ENCODE peak calls at places on chromosomes 12 and 14, in nine cellular contexts. One of them, this sample, is unnamed. For H3K9me3, the result is how much of the 10 kb centered on the place peaks cover.

GRCh38 chr12:24852420-24852819 is 96.5 kb downstream of the BCAT1 start:
- DNase-seq in A549: no peak
- DNase-seq in astrocyte: no peak
- DNase-seq in IMR-90: no peak
- DNase-seq in tibial artery: no peak
- DNase-seq in tibial nerve: no peak
- DNase-seq in ovary: no peak
- DNase-seq in mucosa of descending colon: no peak
- DNase-seq in CD8-positive, alpha-beta T cell: no peak
- DNase-seq in this sample: no peak

GRCh38 chr14:88256997-88257755 is 65.9 kb downstream of the KCNK10 start:
- DNase-seq in A549: no peak
- DNase-seq in astrocyte: no peak
- DNase-seq in IMR-90: no peak
- DNase-seq in tibial artery: no peak
- DNase-seq in tibial nerve: no peak
- DNase-seq in ovary: no peak
- DNase-seq in mucosa of descending colon: no peak
- DNase-seq in CD8-positive, alpha-beta T cell: no peak
- DNase-seq in this sample: no peak

GRCh38 chr12:127780881-127781280 is 486.1 kb upstream of the TMEM132C start:
- DNase-seq in A549: no peak
- DNase-seq in astrocyte: no peak
- DNase-seq in IMR-90: no peak
- DNase-seq in tibial artery: no peak
- DNase-seq in tibial nerve: no peak
- DNase-seq in ovary: no peak
- DNase-seq in mucosa of descending colon: no peak
- DNase-seq in CD8-positive, alpha-beta T cell: no peak
- DNase-seq in this sample: no peak

GRCh38 chr12:126093911-126094310 is 1028.7 kb downstream of the AACS start:
- DNase-seq in A549: peak
- DNase-seq in astrocyte: peak
- DNase-seq in IMR-90: no peak
- DNase-seq in tibial artery: no peak
- DNase-seq in tibial nerve: no peak
- DNase-seq in ovary: no peak
- DNase-seq in mucosa of descending colon: no peak
- DNase-seq in CD8-positive, alpha-beta T cell: no peak
- DNase-seq in this sample: no peak

GRCh38 chr12:127761880-127762279 is 505.1 kb upstream of the TMEM132C start:
- DNase-seq in A549: no peak
- DNase-seq in astrocyte: no peak
- DNase-seq in IMR-90: no peak
- DNase-seq in tibial artery: no peak
- DNase-seq in tibial nerve: no peak
- DNase-seq in ovary: no peak
- DNase-seq in mucosa of descending colon: no peak
- DNase-seq in CD8-positive, alpha-beta T cell: no peak
- DNase-seq in this sample: no peak

GRCh38 chr12:121657305-121658008 is 12.0 kb downstream of the MORN3 start:
- DNase-seq in A549: no peak
- DNase-seq in astrocyte: no peak
- DNase-seq in IMR-90: no peak
- DNase-seq in tibial artery: no peak
- DNase-seq in tibial nerve: no peak
- DNase-seq in ovary: no peak
- DNase-seq in mucosa of descending colon: no peak
- DNase-seq in CD8-positive, alpha-beta T cell: no peak
- DNase-seq in this sample: no peak

GRCh38 chr14:22630486-22630885 is 13.7 kb downstream of the OR6J1 start:
- DNase-seq in A549: no peak
- DNase-seq in astrocyte: peak
- DNase-seq in IMR-90: peak
- DNase-seq in tibial artery: no peak
- DNase-seq in tibial nerve: no peak
- DNase-seq in ovary: no peak
- DNase-seq in mucosa of descending colon: no peak
- DNase-seq in CD8-positive, alpha-beta T cell: no peak
- DNase-seq in this sample: no peak

GRCh38 chr14:73686901-73687300 is 27.3 kb downstream of the PNMA1 start:
- DNase-seq in A549: no peak
- DNase-seq in astrocyte: no peak
- DNase-seq in IMR-90: no peak
- DNase-seq in tibial artery: no peak
- DNase-seq in tibial nerve: no peak
- DNase-seq in ovary: no peak
- DNase-seq in mucosa of descending colon: no peak
- DNase-seq in CD8-positive, alpha-beta T cell: no peak
- DNase-seq in this sample: no peak

GRCh38 chr12:54207539-54208267 is 18.9 kb upstream of the SMUG1 start:
- DNase-seq in A549: peak
- DNase-seq in astrocyte: no peak
- DNase-seq in IMR-90: peak
- DNase-seq in tibial artery: peak
- DNase-seq in tibial nerve: peak
- DNase-seq in ovary: peak
- DNase-seq in mucosa of descending colon: peak
- DNase-seq in CD8-positive, alpha-beta T cell: peak
- DNase-seq in this sample: peak

GRCh38 chr12:16674885-16675284 is 68.9 kb upstream of the LMO3 start:
- DNase-seq in A549: no peak
- DNase-seq in astrocyte: no peak
- DNase-seq in IMR-90: no peak
- DNase-seq in tibial artery: no peak
- DNase-seq in tibial nerve: no peak
- DNase-seq in ovary: no peak
- DNase-seq in mucosa of descending colon: no peak
- DNase-seq in CD8-positive, alpha-beta T cell: no peak
- DNase-seq in this sample: no peak

DNA sequence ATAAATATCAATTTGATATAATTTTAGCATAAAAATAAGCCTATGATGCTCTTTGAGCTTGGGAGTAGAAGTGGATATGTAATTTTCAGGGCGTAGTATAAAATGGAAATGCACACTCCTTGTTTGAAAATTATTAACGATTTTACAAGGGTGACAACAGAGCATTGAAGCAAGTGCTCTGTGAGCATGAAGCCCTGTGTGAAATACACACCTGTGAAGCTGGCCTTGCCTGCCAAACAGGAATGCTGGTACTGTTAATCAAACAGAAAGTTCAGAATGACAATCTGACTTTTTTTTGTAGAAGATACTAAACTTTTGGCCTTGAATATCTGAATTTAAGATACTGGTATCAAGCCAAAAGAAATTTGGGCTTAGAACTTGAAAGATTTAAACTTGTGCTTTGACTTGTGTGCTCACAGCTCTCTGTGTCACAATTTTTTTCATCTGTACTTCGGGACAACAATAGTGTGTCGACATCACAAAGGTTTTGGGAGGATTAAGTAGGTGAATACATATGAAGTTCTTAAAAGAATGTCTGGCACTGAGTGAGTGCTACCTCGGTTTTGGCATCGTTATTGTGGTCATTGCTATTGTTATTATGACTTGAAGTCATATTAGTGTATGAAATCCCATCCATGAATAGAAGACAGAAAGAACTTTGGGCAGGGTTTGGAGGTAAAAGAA is 47.3 kb downstream of the LRRK2 start:
- DNase-seq in A549: no peak
- DNase-seq in astrocyte: no peak
- DNase-seq in IMR-90: no peak
- DNase-seq in tibial artery: no peak
- DNase-seq in tibial nerve: no peak
- DNase-seq in ovary: no peak
- DNase-seq in mucosa of descending colon: no peak
- DNase-seq in CD8-positive, alpha-beta T cell: no peak
- DNase-seq in this sample: no peak
- H3K9me3 ChIP-seq in A549: under half
- H3K9me3 ChIP-seq in astrocyte: under half
- H3K9me3 ChIP-seq in IMR-90: under half
- H3K9me3 ChIP-seq in tibial artery: under half
- H3K9me3 ChIP-seq in tibial nerve: under half
- H3K9me3 ChIP-seq in ovary: under half
- H3K9me3 ChIP-seq in mucosa of descending colon: under half
- H3K9me3 ChIP-seq in CD8-positive, alpha-beta T cell: under half
- H3K9me3 ChIP-seq in this sample: under half

GRCh38 chr12:34404377-34405285 is 382.3 kb downstream of the ALG10 start:
- DNase-seq in A549: no peak
- DNase-seq in astrocyte: no peak
- DNase-seq in IMR-90: no peak
- DNase-seq in tibial artery: peak
- DNase-seq in tibial nerve: no peak
- DNase-seq in ovary: peak
- DNase-seq in mucosa of descending colon: peak
- DNase-seq in CD8-positive, alpha-beta T cell: peak
- DNase-seq in this sample: peak

GRCh38 chr12:34406228-34406995 is 384.1 kb downstream of the ALG10 start:
- DNase-seq in A549: no peak
- DNase-seq in astrocyte: no peak
- DNase-seq in IMR-90: no peak
- DNase-seq in tibial artery: peak
- DNase-seq in tibial nerve: no peak
- DNase-seq in ovary: peak
- DNase-seq in mucosa of descending colon: peak
- DNase-seq in CD8-positive, alpha-beta T cell: peak
- DNase-seq in this sample: peak

GRCh38 chr12:34407813-34408212 is 385.5 kb downstream of the ALG10 start:
- DNase-seq in A549: no peak
- DNase-seq in astrocyte: no peak
- DNase-seq in IMR-90: no peak
- DNase-seq in tibial artery: no peak
- DNase-seq in tibial nerve: no peak
- DNase-seq in ovary: no peak
- DNase-seq in mucosa of descending colon: no peak
- DNase-seq in CD8-positive, alpha-beta T cell: no peak
- DNase-seq in this sample: no peak

GRCh38 chr12:34405286-34406227 is 383.3 kb downstream of the ALG10 start:
- DNase-seq in A549: no peak
- DNase-seq in astrocyte: no peak
- DNase-seq in IMR-90: no peak
- DNase-seq in tibial artery: peak
- DNase-seq in tibial nerve: no peak
- DNase-seq in ovary: peak
- DNase-seq in mucosa of descending colon: peak
- DNase-seq in CD8-positive, alpha-beta T cell: peak
- DNase-seq in this sample: peak

GRCh38 chr12:34406996-34407300 is 384.7 kb downstream of the ALG10 start:
- DNase-seq in A549: no peak
- DNase-seq in astrocyte: no peak
- DNase-seq in IMR-90: no peak
- DNase-seq in tibial artery: peak
- DNase-seq in tibial nerve: no peak
- DNase-seq in ovary: no peak
- DNase-seq in mucosa of descending colon: no peak
- DNase-seq in CD8-positive, alpha-beta T cell: peak
- DNase-seq in this sample: no peak
- H3K9me3 ChIP-seq in A549: under half
- H3K9me3 ChIP-seq in astrocyte: under half
- H3K9me3 ChIP-seq in IMR-90: under half
- H3K9me3 ChIP-seq in tibial artery: half or more
- H3K9me3 ChIP-seq in tibial nerve: under half
- H3K9me3 ChIP-seq in ovary: under half
- H3K9me3 ChIP-seq in mucosa of descending colon: half or more
- H3K9me3 ChIP-seq in CD8-positive, alpha-beta T cell: under half
- H3K9me3 ChIP-seq in this sample: half or more

GRCh38 chr14:27945512-27945911 is 821.1 kb upstream of the FOXG1 start:
- DNase-seq in A549: no peak
- DNase-seq in astrocyte: no peak
- DNase-seq in IMR-90: no peak
- DNase-seq in tibial artery: no peak
- DNase-seq in tibial nerve: no peak
- DNase-seq in ovary: no peak
- DNase-seq in mucosa of descending colon: no peak
- DNase-seq in CD8-positive, alpha-beta T cell: no peak
- DNase-seq in this sample: no peak
- H3K9me3 ChIP-seq in A549: under half
- H3K9me3 ChIP-seq in astrocyte: under half
- H3K9me3 ChIP-seq in IMR-90: under half
- H3K9me3 ChIP-seq in tibial artery: under half
- H3K9me3 ChIP-seq in tibial nerve: under half
- H3K9me3 ChIP-seq in ovary: under half
- H3K9me3 ChIP-seq in mucosa of descending colon: under half
- H3K9me3 ChIP-seq in CD8-positive, alpha-beta T cell: under half
- H3K9me3 ChIP-seq in this sample: under half

GRCh38 chr14:104191409-104191997 is 53.1 kb downstream of the KIF26A start:
- DNase-seq in A549: no peak
- DNase-seq in astrocyte: no peak
- DNase-seq in IMR-90: no peak
- DNase-seq in tibial artery: no peak
- DNase-seq in tibial nerve: no peak
- DNase-seq in ovary: no peak
- DNase-seq in mucosa of descending colon: no peak
- DNase-seq in CD8-positive, alpha-beta T cell: no peak
- DNase-seq in this sample: no peak

GRCh38 chr14:104188727-104189400 is 50.5 kb downstream of the KIF26A start:
- DNase-seq in A549: no peak
- DNase-seq in astrocyte: no peak
- DNase-seq in IMR-90: no peak
- DNase-seq in tibial artery: no peak
- DNase-seq in tibial nerve: no peak
- DNase-seq in ovary: no peak
- DNase-seq in mucosa of descending colon: no peak
- DNase-seq in CD8-positive, alpha-beta T cell: no peak
- DNase-seq in this sample: no peak

GRCh38 chr14:104189629-104190335 is 51.4 kb downstream of the KIF26A start:
- DNase-seq in A549: no peak
- DNase-seq in astrocyte: no peak
- DNase-seq in IMR-90: no peak
- DNase-seq in tibial artery: no peak
- DNase-seq in tibial nerve: no peak
- DNase-seq in ovary: no peak
- DNase-seq in mucosa of descending colon: no peak
- DNase-seq in CD8-positive, alpha-beta T cell: no peak
- DNase-seq in this sample: no peak

GRCh38 chr14:104192146-104192882 is 53.9 kb downstream of the KIF26A start:
- DNase-seq in A549: no peak
- DNase-seq in astrocyte: no peak
- DNase-seq in IMR-90: no peak
- DNase-seq in tibial artery: no peak
- DNase-seq in tibial nerve: no peak
- DNase-seq in ovary: no peak
- DNase-seq in mucosa of descending colon: no peak
- DNase-seq in CD8-positive, alpha-beta T cell: no peak
- DNase-seq in this sample: no peak

DNA sequence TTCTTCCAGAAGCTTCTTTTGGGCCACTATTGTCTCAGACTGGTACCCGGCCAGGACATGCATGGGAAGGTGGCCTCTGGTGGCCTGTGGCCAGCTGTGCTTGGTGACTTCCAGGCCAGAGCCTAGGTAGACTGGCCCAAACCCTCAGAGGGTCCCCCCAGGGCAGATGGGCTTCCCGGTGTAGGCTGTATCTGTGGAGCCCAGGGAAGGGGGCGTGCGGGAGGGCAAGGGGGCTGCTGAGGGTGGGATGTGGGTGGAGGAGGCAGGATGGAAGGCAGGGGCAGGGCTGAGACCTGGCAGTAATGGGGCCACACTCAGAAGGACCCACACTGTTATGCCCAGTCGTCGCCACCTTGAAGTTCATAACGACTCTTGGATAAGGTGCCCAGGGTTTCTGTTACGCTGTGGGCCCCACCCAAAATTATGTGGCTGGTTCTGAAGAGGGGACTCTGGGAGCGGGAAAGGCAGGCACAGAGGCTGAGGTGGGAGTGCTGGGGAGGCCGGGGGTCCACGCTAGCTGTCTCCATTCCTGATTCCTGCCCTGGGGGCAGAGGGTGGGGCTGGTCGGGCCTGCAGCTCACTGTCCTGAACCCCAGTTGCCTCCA is 52.1 kb downstream of the KIF26A start:
- DNase-seq in A549: no peak
- DNase-seq in astrocyte: no peak
- DNase-seq in IMR-90: no peak
- DNase-seq in tibial artery: no peak
- DNase-seq in tibial nerve: no peak
- DNase-seq in ovary: no peak
- DNase-seq in mucosa of descending colon: no peak
- DNase-seq in CD8-positive, alpha-beta T cell: no peak
- DNase-seq in this sample: no peak
- H3K9me3 ChIP-seq in A549: under half
- H3K9me3 ChIP-seq in astrocyte: under half
- H3K9me3 ChIP-seq in IMR-90: under half
- H3K9me3 ChIP-seq in tibial artery: under half
- H3K9me3 ChIP-seq in tibial nerve: under half
- H3K9me3 ChIP-seq in ovary: under half
- H3K9me3 ChIP-seq in mucosa of descending colon: under half
- H3K9me3 ChIP-seq in CD8-positive, alpha-beta T cell: under half
- H3K9me3 ChIP-seq in this sample: under half

This sample was measured in left ventricle myocardium inferior.